ENCODE peak calls at places on chromosomes 5 and 9, in nine cellular contexts. R is spleen, J is OCI-LY7, W is heart right ventricle, F is cardiac muscle cell, X is Peyer's patch, K is RWPE1, T is astrocyte, S is heart left ventricle. Q is an unnamed sample.

GRCh38 chr9:136946228-136946892 is 1.3 kb downstream of the C8G start:
- DNase-seq in R (peak; percentile 81), J (no peak), W (peak; percentile 27), F (no peak), X (no peak), K (no peak), T (no peak), S (no peak), Q (no peak)

GRCh38 chr9:109624901-109625300 is 126.8 kb upstream of the PTPN3 start:
- DNase-seq in R (no peak), J (no peak), W (no peak), F (no peak), X (no peak), K (no peak), T (no peak), S (no peak), Q (no peak)

GRCh38 chr5:61162832-61163567 is 732 bp upstream of the SMIM15 start:
- DNase-seq in R (no peak), J (no peak), W (no peak), F (peak; percentile 51), X (no peak), K (peak; percentile 76), T (peak; percentile 30), S (no peak), Q (no peak)

GRCh38 chr5:83724915-83725314 is 4.3 kb upstream of the HAPLN1 start:
- DNase-seq in R (no peak), J (no peak), W (no peak), F (no peak), X (no peak), K (no peak), T (no peak), S (no peak), Q (no peak)

GRCh38 chr5:16540421-16540820 is 74.8 kb upstream of the ZNF622 start:
- DNase-seq in R (no peak), J (no peak), W (no peak), F (no peak), X (no peak), K (peak; percentile 52), T (peak; percentile 88), S (no peak), Q (no peak)

GRCh38 chr5:34717426-34718327 is 61.5 kb downstream of the RAI14 start:
- DNase-seq in R (no peak), J (no peak), W (no peak), F (peak; percentile 41), X (no peak), K (peak; percentile 17), T (peak; percentile 100), S (no peak), Q (no peak)

GRCh38 chr9:7246917-7247538 is 489.3 kb downstream of the KDM4C start:
- DNase-seq in R (no peak), J (no peak), W (no peak), F (no peak), X (no peak), K (peak; percentile 5), T (peak; percentile 6), S (no peak), Q (no peak)

GRCh38 chr5:178234753-178235599 is 2.4 kb upstream of the PHYKPL start:
- DNase-seq in R (peak; percentile 91), J (peak; percentile 85), W (peak; percentile 80), F (peak; percentile 85), X (peak; percentile 79), K (peak; percentile 78), T (peak; percentile 20), S (peak; percentile 71), Q (peak; percentile 64)

DNA sequence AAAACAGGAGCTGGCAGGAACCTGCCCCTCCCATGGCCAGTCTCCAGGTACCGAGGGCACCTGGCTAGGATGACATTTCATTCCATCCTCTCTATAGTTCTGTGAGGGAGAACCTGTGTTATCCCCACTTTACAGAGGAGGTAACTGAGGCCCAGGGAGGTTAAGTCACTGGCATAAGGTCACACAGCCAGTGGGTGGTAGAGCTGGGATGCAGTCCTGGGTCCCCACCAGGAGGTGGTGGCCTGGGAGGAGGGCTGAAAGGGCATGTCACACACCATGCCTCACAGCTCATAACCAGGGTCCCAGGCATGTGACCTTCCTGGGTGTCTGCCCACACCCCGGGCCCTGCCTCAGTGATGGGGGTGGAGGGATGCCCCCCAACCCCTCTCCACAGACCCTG is 77.8 kb upstream of the STXBP1 start:
- DNase-seq in R (no peak), J (no peak), W (no peak), F (no peak), X (no peak), K (no peak), T (no peak), S (no peak), Q (no peak)
- TF ChIP-seq CTCF in R (no peak), J (no peak), W (no peak), F (no peak), X (no peak), K (no peak), T (no peak), S (no peak), Q (no peak)

DNA sequence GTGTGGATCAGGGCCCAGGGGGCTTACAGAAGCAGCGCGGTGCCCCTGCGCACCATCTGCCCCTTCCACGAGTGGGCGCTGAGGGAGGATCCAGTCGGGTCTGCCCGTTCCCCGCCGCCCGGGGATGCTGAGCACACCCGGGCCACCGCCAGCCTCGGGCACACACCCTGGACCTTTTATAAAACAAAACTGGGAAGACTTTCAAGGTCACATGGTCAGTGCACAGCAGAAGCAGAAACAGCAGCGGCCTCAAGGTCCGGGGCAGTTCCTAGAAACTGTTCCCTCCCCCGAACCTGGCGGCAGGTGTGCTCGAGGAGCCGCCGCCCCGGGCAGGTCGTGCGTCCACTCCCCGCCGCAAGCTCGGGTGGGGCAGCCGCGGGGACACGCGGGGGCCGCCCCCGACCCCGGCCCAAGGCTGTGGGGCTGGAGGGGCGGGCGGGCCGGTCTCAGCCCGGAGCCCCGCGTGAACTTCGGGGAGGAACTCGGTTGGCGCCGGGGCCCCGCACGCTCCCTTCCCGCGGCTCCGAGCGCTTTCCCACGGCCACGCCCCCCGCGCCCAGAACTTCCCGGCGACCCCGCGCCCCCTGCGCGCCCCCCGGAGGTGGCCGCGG is 619 bp upstream of the PPP1R26 start:
- DNase-seq in R (peak; percentile 76), J (no peak), W (no peak), F (peak; percentile 68), X (peak; percentile 18), K (peak; percentile 49), T (no peak), S (peak; percentile 38), Q (peak; percentile 25)
- TF ChIP-seq CTCF in R (no peak), J (no peak), W (no peak), F (peak; percentile 23), X (no peak), K (peak; percentile 60), T (no peak), S (peak; percentile 22), Q (no peak)

GRCh38 chr5:142013734-142014495 is 1.1 kb upstream of the GNPDA1 start:
- DNase-seq in R (no peak), J (no peak), W (peak; percentile 39), F (no peak), X (no peak), K (no peak), T (peak; percentile 30), S (peak; percentile 52), Q (no peak)

GRCh38 chr5:142012792-142013388 is at the start of gene GNPDA1:
- DNase-seq in R (peak; percentile 96), J (peak; percentile 84), W (peak; percentile 83), F (peak; percentile 89), X (peak; percentile 77), K (peak; percentile 95), T (peak; percentile 35), S (peak; percentile 88), Q (peak; percentile 76)

GRCh38 chr5:142015781-142016533 is 3.1 kb upstream of the GNPDA1 start:
- DNase-seq in R (no peak), J (peak; percentile 26), W (no peak), F (no peak), X (peak; percentile 44), K (peak; percentile 77), T (peak; percentile 49), S (no peak), Q (no peak)

GRCh38 chr5:142016576-142016975 is 3.7 kb upstream of the GNPDA1 start:
- DNase-seq in R (no peak), J (no peak), W (no peak), F (no peak), X (no peak), K (no peak), T (no peak), S (no peak), Q (no peak)

DNA sequence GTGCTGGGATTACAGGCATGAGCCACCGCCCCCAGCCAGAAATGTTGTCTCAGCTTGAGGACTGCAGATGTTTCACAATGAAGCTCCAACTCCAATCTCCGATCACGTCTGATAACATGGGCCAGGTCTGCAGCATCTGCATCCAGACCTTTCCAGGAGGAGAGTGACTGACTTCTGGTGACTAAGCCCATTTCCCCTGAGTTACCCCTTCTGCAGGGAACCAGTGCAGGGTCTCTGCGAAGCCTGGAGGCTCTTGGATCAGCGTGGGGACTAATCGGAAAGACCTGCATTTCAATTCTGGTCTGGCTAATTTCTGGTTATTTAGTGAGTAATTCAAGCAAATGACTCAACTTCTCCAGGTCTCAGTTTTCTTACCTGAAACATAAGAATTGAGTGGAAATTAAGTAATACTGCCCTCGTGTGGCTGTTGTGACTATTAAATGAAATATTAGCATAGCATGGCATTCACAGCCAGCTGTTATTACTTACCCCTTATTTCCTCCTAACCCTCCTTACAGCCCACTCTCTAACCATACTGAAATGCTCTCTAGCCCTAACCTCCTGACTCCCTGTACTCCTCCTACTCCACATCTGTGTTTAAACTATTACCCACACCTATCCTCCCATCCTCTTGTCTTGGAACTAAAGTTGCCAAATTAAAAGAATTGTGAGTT is 2.2 kb upstream of the GNPDA1 start:
- DNase-seq in R (no peak), J (peak; percentile 82), W (no peak), F (peak; percentile 58), X (peak; percentile 35), K (peak; percentile 88), T (peak; percentile 68), S (peak; percentile 27), Q (no peak)
- TF ChIP-seq CTCF in R (no peak), J (peak; percentile 83), W (peak; percentile 75), F (peak; percentile 32), X (peak; percentile 72), K (peak; percentile 78), T (peak; percentile 55), S (peak; percentile 66), Q (no peak)

GRCh38 chr5:168110384-168110783 is 181.1 kb upstream of the WWC1 start:
- DNase-seq in R (no peak), J (no peak), W (no peak), F (no peak), X (no peak), K (no peak), T (no peak), S (no peak), Q (no peak)

GRCh38 chr5:168101352-168101751 is 190.1 kb upstream of the WWC1 start:
- DNase-seq in R (no peak), J (no peak), W (no peak), F (no peak), X (no peak), K (no peak), T (no peak), S (no peak), Q (no peak)

GRCh38 chr5:168109441-168109840 is 182.0 kb upstream of the WWC1 start:
- DNase-seq in R (no peak), J (no peak), W (no peak), F (no peak), X (no peak), K (no peak), T (peak; percentile 55), S (no peak), Q (no peak)

GRCh38 chr5:168106008-168106761 is 185.3 kb upstream of the WWC1 start:
- DNase-seq in R (no peak), J (no peak), W (no peak), F (no peak), X (no peak), K (no peak), T (peak; percentile 93), S (no peak), Q (no peak)

DNA sequence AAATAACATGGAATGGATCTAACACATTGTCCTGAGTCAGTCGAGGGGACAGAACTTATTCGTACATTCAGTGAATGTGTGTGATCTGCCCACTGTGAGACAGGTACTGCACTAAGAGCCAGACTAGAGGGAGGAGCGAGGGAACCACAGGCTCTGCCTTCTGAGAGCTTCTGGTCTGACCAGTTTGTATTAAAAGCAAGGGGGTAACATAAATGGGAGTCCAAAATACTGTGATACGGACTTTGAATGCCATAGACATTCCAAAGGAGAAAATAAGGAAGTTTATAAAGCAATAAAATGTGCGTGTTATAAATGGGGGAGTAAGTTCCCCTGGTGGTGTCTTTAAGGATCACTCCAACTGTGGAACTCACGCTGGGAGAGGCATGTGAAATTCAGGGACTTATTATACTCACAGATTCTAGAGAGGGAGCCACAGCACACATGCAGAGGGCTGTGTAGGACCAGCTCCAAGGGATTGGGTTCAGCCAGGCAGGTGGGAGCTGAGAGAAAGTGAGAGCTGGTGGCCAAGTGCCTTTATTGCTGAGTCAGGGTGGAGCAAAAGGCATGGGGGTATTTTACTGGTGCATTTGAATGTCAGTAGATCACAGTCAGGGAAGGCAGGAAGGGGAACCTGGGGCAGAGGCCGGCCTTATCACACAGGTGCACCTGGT is 186.5 kb upstream of the WWC1 start:
- DNase-seq in R (no peak), J (no peak), W (no peak), F (peak; percentile 22), X (no peak), K (no peak), T (no peak), S (no peak), Q (no peak)
- TF ChIP-seq CTCF in R (no peak), J (no peak), W (no peak), F (no peak), X (peak; percentile 60), K (no peak), T (peak; percentile 9), S (no peak), Q (no peak)